ENCODE peak calls at places on chromosomes 13 and 19, in seven cellular contexts. Y is choroid plexus epithelial cell, R is neural progenitor cell, J is AG09309, D is PC-3, Q is astrocyte, T is GM12878. W is an unnamed sample.

GRCh38 chr13:73092831-73093230 is 34.0 kb downstream of the KLF5 start:
- DNase-seq in T (no peak), J (no peak), R (no peak), Q (no peak), D (no peak), Y (peak), W (no peak)

GRCh38 chr13:66365101-66365500 is 865.0 kb downstream of the PCDH9 start:
- DNase-seq in R (no peak), Y (no peak), Q (no peak), T (no peak), D (no peak), J (no peak), W (no peak)

GRCh38 chr13:51066091-51066831 is 44.8 kb downstream of the C13orf42 start:
- DNase-seq in D (peak), T (no peak), Y (peak), R (no peak), J (no peak), Q (peak), W (peak)

GRCh38 chr19:33280351-33280921 is 21.9 kb downstream of the CEBPA start:
- DNase-seq in Y (no peak), D (no peak), Q (no peak), J (no peak), T (peak), R (no peak), W (no peak)

GRCh38 chr13:95301135-95301946 is at the start of gene ABCC4:
- DNase-seq in R (peak), Q (peak), Y (peak), D (peak), T (no peak), J (no peak), W (no peak)

GRCh38 chr13:99123101-99124045 is 77.3 kb upstream of the UBAC2 start:
- DNase-seq in Y (peak), J (peak), T (no peak), Q (peak), D (no peak), R (no peak), W (no peak)

GRCh38 chr19:11257827-11258380 is 4.4 kb downstream of the DOCK6 start:
- DNase-seq in Q (no peak), T (no peak), R (no peak), J (no peak), Y (no peak), D (no peak), W (no peak)

GRCh38 chr13:33015275-33015674 is 948 bp upstream of the KL start:
- DNase-seq in J (no peak), D (no peak), R (no peak), Y (no peak), Q (no peak), T (no peak), W (no peak)

GRCh38 chr19:56270676-56271075 is 1.9 kb upstream of the EDDM13 start:
- DNase-seq in Q (no peak), J (no peak), R (no peak), Y (no peak), D (peak), T (no peak), W (no peak)

GRCh38 chr13:75055296-75055695 is 426.7 kb downstream of the TBC1D4 start:
- DNase-seq in T (no peak), Y (no peak), R (no peak), Q (no peak), D (no peak), J (no peak), W (no peak)

GRCh38 chr19:16013181-16013850 is 63.0 kb upstream of the TPM4 start:
- DNase-seq in T (no peak), J (no peak), Y (no peak), R (no peak), D (no peak), Q (no peak), W (no peak)

GRCh38 chr13:107192289-107192688 is 624.4 kb upstream of the ARGLU1 start:
- DNase-seq in T (no peak), J (no peak), Y (peak), R (peak), Q (peak), D (no peak), W (peak)

GRCh38 chr19:55080121-55080914 is 4.6 kb downstream of the EPS8L1 start:
- DNase-seq in D (no peak), Y (peak), Q (no peak), R (peak), J (no peak), T (no peak), W (no peak)

GRCh38 chr13:51585234-51585672 is 991 bp downstream of the WDFY2 start:
- DNase-seq in D (no peak), Y (peak), R (no peak), Q (no peak), T (no peak), J (no peak), W (no peak)

GRCh38 chr13:74134777-74135305 is 637 bp upstream of the KLF12 start:
- DNase-seq in R (peak), J (no peak), D (peak), Y (no peak), T (no peak), Q (no peak), W (no peak)

GRCh38 chr13:52104624-52105023 is 24.2 kb downstream of the NEK5 start:
- DNase-seq in Y (peak), D (no peak), T (no peak), Q (no peak), J (no peak), R (no peak), W (no peak)

GRCh38 chr13:33233547-33233946 is 52.0 kb downstream of the STARD13 start:
- DNase-seq in J (no peak), T (no peak), Y (no peak), R (no peak), D (peak), Q (no peak), W (no peak)

GRCh38 chr13:99963832-99964339 is 7.7 kb downstream of the ZIC5 start:
- DNase-seq in T (no peak), D (no peak), R (no peak), Y (no peak), J (no peak), Q (no peak), W (no peak)

GRCh38 chr19:34128558-34129250 is 43.6 kb upstream of the LSM14A start:
- DNase-seq in Y (no peak), R (no peak), Q (no peak), D (no peak), T (no peak), J (no peak), W (no peak)

GRCh38 chr13:113884821-113885220 is 20.9 kb upstream of the GAS6 start:
- DNase-seq in Y (no peak), D (no peak), T (no peak), Q (no peak), J (no peak), R (no peak), W (no peak)

GRCh38 chr13:111159362-111160320 is 44.5 kb downstream of the ARHGEF7 start:
- DNase-seq in D (no peak), T (no peak), Y (no peak), J (no peak), R (no peak), Q (no peak), W (no peak)

GRCh38 chr19:42284066-42284501 is 15.0 kb downstream of the CIC start:
- DNase-seq in Y (peak), T (no peak), J (no peak), Q (peak), R (peak), D (no peak), W (no peak)

GRCh38 chr13:98214008-98214643 is 37.1 kb upstream of the RNF113B start:
- DNase-seq in T (no peak), R (no peak), J (no peak), Y (peak), Q (peak), D (peak), W (no peak)

GRCh38 chr13:72230131-72230530 is 363.1 kb upstream of the DACH1 start:
- DNase-seq in Y (no peak), T (no peak), J (no peak), D (no peak), Q (no peak), R (no peak), W (no peak)

GRCh38 chr19:16207490-16208025 is 9.8 kb downstream of the AP1M1 start:
- DNase-seq in T (no peak), J (no peak), Y (no peak), R (no peak), D (no peak), Q (no peak), W (no peak)

GRCh38 chr19:33407716-33408115 is 34.2 kb downstream of the CEBPG start:
- DNase-seq in J (no peak), R (no peak), T (no peak), Y (no peak), Q (no peak), D (no peak), W (no peak)

GRCh38 chr19:35987571-35987896 is 7.5 kb upstream of the SDHAF1 start:
- DNase-seq in R (no peak), T (no peak), Y (no peak), D (no peak), Q (no peak), J (no peak), W (no peak)

GRCh38 chr13:44313674-44314073 is 60.0 kb upstream of the SERP2 start:
- DNase-seq in D (peak), T (no peak), J (peak), Q (peak), R (no peak), Y (peak), W (peak)

GRCh38 chr19:5828661-5829566 is 10.6 kb downstream of the FUT6 start:
- DNase-seq in J (no peak), Q (no peak), T (no peak), Y (peak), R (peak), D (no peak), W (no peak)

GRCh38 chr13:46934749-46935148 is 37.9 kb upstream of the HTR2A start:
- DNase-seq in R (no peak), Y (peak), T (no peak), D (no peak), J (no peak), Q (no peak), W (no peak)

GRCh38 chr13:21695536-21695935 is 24.7 kb downstream of the FGF9 start:
- DNase-seq in D (no peak), J (no peak), Y (no peak), T (no peak), R (no peak), Q (no peak), W (no peak)
- H3K4me3 ChIP-seq in D (no peak), J (no peak), Y (no peak), T (no peak), R (no peak), Q (no peak), W (no peak)

DNA sequence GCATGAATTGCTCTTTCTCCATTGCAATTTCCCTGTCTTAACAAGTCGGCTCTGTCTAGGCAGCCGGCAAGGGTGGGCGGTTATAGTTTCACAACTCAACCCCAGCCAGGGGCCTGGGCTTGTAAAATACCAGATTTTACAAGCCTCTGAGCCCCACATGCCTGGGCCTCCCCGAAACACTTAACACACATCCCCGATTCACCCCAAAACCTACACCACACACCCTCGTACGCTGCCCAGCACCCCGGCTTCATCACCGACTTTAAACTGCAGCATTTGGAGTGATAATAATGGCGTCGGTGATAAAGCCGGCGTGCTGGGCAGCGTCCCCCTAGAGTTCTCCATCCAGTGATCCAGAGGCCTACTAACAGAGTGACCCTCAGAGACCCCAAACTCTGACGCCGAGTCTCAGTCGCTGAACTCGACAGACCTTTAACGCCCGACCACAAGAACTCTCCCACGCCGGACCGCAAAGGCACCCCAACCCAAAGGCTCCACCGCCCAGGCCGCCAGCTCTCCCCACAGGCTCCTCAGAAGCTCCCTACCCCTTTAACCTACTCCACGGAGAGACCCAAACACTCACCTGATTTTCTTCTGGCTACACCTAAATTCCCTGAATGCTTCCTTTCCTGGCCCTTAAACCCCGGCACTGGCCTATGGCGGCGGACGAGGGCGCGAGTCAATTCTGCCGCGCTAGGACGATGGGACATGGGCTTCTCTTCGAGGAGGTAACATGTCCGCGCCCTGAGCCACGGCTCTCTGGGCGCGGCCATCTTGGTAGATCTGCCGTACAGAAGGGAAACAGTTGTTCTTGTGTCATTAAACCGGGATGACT is at the start of gene ZNF649:
- DNase-seq in T (peak), J (peak), Y (peak), Q (peak), D (peak), R (peak), W (peak)
- TF ChIP-seq CTCF in T (peak), J (no peak), Y (peak), Q (no peak), D (peak), R (no peak), W (peak)

GRCh38 chr19:49512970-49513745 is 697 bp downstream of the FCGRT start:
- DNase-seq in Y (peak), T (no peak), D (no peak), R (peak), J (no peak), Q (no peak), W (no peak)
- H3K4me3 ChIP-seq in Y (peak), T (peak), D (peak), R (peak), J (peak), Q (peak), W (peak)

DNA sequence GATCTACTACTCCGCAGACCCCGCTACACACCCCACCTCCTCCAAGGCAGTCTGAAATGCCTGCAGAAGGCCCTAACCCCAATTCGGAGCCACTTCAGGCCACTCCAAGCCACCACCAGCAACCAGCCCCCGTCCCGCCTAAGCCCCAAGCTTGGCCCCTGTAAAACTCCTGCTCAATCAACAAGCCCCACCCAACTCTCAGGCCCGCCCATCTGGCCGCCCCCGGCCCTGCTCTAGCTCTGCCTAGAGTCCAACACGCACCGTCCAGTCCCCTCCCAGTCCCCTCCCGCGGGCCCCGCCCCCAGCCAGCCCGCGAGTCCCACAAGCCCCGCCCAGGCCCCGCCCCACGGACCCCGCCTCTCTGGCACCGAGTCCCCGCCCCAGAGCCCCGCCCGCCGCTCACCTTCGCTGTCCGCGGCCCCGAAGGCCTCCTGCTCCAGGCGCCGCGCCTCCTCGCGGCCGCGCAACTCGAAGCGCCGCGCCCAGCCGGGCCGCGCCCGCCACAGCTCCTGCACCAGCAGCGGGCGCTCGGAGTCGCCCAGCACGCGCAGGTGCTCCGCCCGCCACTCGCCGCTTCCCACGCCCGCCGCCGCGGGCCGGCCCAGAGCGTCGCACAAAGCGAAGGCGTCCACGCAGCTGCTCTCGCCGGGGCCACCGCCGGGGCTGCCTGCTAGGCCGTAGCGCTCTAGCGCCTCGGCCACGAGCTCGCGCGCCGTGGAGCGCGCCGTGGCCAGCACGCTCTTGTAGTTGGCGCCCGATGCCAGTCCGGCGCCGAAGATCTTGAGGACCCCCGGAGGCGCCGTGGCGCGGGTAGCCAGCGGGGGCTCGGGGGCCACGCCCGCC is 1.6 kb downstream of the RASIP1 start:
- DNase-seq in Q (peak), Y (peak), T (peak), R (peak), D (peak), J (no peak), W (no peak)
- TF ChIP-seq CTCF in Q (no peak), Y (peak), T (no peak), R (peak), D (peak), J (peak), W (no peak)

GRCh38 chr19:12783226-12783848 is 7.9 kb upstream of the JUNB start:
- DNase-seq in J (no peak), R (no peak), Q (no peak), Y (no peak), D (no peak), T (no peak), W (no peak)
- H3K4me3 ChIP-seq in J (peak), R (peak), Q (peak), Y (peak), D (peak), T (peak), W (peak)

GRCh38 chr13:81639984-81640582 is 1299.2 kb upstream of the SPRY2 start:
- DNase-seq in Y (peak), T (no peak), J (no peak), R (peak), Q (no peak), D (peak), W (no peak)
- TF ChIP-seq CTCF in Y (peak), T (peak), J (no peak), R (peak), Q (peak), D (peak), W (peak)

GRCh38 chr13:27792393-27793218 is at the start of gene GSX1:
- DNase-seq in Q (peak), D (peak), J (peak), T (no peak), Y (peak), R (peak), W (no peak)

GRCh38 chr13:27793377-27794074 is 1.2 kb downstream of the GSX1 start:
- DNase-seq in D (no peak), Y (no peak), T (no peak), J (no peak), R (no peak), Q (no peak), W (no peak)

GRCh38 chr13:27790523-27790922 is 1.8 kb upstream of the GSX1 start:
- DNase-seq in J (no peak), Y (no peak), R (peak), D (no peak), Q (no peak), T (no peak), W (no peak)

GRCh38 chr13:27791146-27791900 is 960 bp upstream of the GSX1 start:
- DNase-seq in T (no peak), Y (no peak), J (no peak), Q (no peak), D (no peak), R (no peak), W (no peak)

GRCh38 chr13:27791901-27792392 is 336 bp upstream of the GSX1 start:
- DNase-seq in Y (no peak), D (no peak), J (no peak), T (no peak), Q (no peak), R (no peak), W (no peak)
- H3K4me3 ChIP-seq in Y (no peak), D (no peak), J (no peak), T (no peak), Q (no peak), R (no peak), W (no peak)